ENCODE peak calls at places on chromosome 7, in seven cellular contexts. F is HFF-Myc, X is choroid plexus epithelial cell, C is IMR-90, Y is Calu3, A is heart left ventricle, M is GM23338. V is an unnamed sample.

GRCh38 chr7:82019538-82019937 is 249.7 kb upstream of the HGF start:
- DNase-seq in F (no peak), X (no peak), C (no peak), Y (no peak), A (no peak), M (no peak), V (no peak)

GRCh38 chr7:39609084-39609461 is 14.3 kb upstream of the RALA start:
- DNase-seq in F (no peak), X (peak), C (peak), Y (no peak), A (peak), M (no peak), V (no peak)

GRCh38 chr7:81604075-81604807 is 165.6 kb downstream of the HGF start:
- DNase-seq in F (no peak), X (peak), C (peak), Y (peak), A (no peak), M (no peak), V (no peak)

GRCh38 chr7:101818699-101819071 is 1.3 kb downstream of the CUX1 start:
- DNase-seq in F (no peak), X (no peak), C (no peak), Y (no peak), A (no peak), M (no peak), V (no peak)

GRCh38 chr7:94449151-94449725 is 54.5 kb downstream of the COL1A2 start:
- DNase-seq in F (no peak), X (peak), C (peak), Y (no peak), A (no peak), M (peak), V (no peak)

GRCh38 chr7:32158751-32159360 is 88.6 kb upstream of the PDE1C start:
- DNase-seq in F (no peak), X (no peak), C (peak), Y (no peak), A (no peak), M (no peak), V (no peak)

GRCh38 chr7:138705122-138705521 is 4.0 kb upstream of the SVOPL start:
- DNase-seq in F (no peak), X (no peak), C (no peak), Y (no peak), A (no peak), M (no peak), V (no peak)

GRCh38 chr7:128459394-128459878 is 3.8 kb downstream of the HILPDA start:
- DNase-seq in F (peak), X (peak), C (peak), Y (peak), A (peak), M (peak), V (peak)

GRCh38 chr7:18978108-18978495 is 139.3 kb downstream of the TWIST1 start:
- DNase-seq in F (peak), X (peak), C (peak), Y (no peak), A (no peak), M (no peak), V (no peak)

GRCh38 chr7:128148676-128149075 is 92.4 kb upstream of the LEP start:
- DNase-seq in F (no peak), X (peak), C (no peak), Y (peak), A (no peak), M (no peak), V (no peak)

GRCh38 chr7:15751191-15751701 is 64.8 kb upstream of the MEOX2 start:
- DNase-seq in F (no peak), X (no peak), C (no peak), Y (no peak), A (no peak), M (no peak), V (no peak)

GRCh38 chr7:142583424-142583823 is 165.8 kb upstream of the PRSS1 start:
- DNase-seq in F (peak), X (peak), C (peak), Y (peak), A (no peak), M (no peak), V (no peak)

GRCh38 chr7:55622241-55622835 is 50.0 kb upstream of the VOPP1 start:
- DNase-seq in F (no peak), X (no peak), C (no peak), Y (no peak), A (no peak), M (no peak), V (no peak)

GRCh38 chr7:77907281-77907680 is 108.7 kb downstream of the PHTF2 start:
- DNase-seq in F (no peak), X (no peak), C (no peak), Y (no peak), A (no peak), M (no peak), V (no peak)

GRCh38 chr7:34747842-34748241 is 89.8 kb downstream of the NPSR1 start:
- DNase-seq in F (no peak), X (peak), C (no peak), Y (peak), A (no peak), M (no peak), V (no peak)

GRCh38 chr7:115984105-115984504 is 46.5 kb downstream of the TFEC start:
- DNase-seq in F (no peak), X (peak), C (peak), Y (no peak), A (no peak), M (no peak), V (no peak)

GRCh38 chr7:52961084-52961483 is 74.3 kb upstream of the POM121L12 start:
- DNase-seq in F (no peak), X (no peak), C (no peak), Y (no peak), A (no peak), M (no peak), V (no peak)

GRCh38 chr7:7148799-7149481 is 33.4 kb upstream of the C1GALT1 start:
- DNase-seq in F (no peak), X (peak), C (no peak), Y (peak), A (no peak), M (no peak), V (peak)

GRCh38 chr7:27875832-27876231 is 135.9 kb downstream of the TAX1BP1 start:
- DNase-seq in F (no peak), X (no peak), C (no peak), Y (no peak), A (no peak), M (no peak), V (no peak)

GRCh38 chr7:150406565-150407421 is 27.7 kb downstream of the ZNF775 start:
- DNase-seq in F (no peak), X (peak), C (peak), Y (peak), A (peak), M (no peak), V (no peak)

GRCh38 chr7:2613926-2614613 is 17.7 kb upstream of the TTYH3 start:
- DNase-seq in F (no peak), X (peak), C (no peak), Y (no peak), A (peak), M (no peak), V (peak)

GRCh38 chr7:103989785-103990775 is 622 bp upstream of the RELN start:
- DNase-seq in F (no peak), X (peak), C (peak), Y (peak), A (no peak), M (peak), V (no peak)

GRCh38 chr7:127207806-127208205 is 44.9 kb downstream of the GRM8 start:
- DNase-seq in F (no peak), X (no peak), C (no peak), Y (no peak), A (no peak), M (no peak), V (no peak)

GRCh38 chr7:3916146-3916545 is 615.1 kb downstream of the SDK1 start:
- DNase-seq in F (no peak), X (peak), C (peak), Y (peak), A (no peak), M (no peak), V (no peak)

GRCh38 chr7:45184326-45185027 is 26.9 kb downstream of the RAMP3 start:
- DNase-seq in F (no peak), X (no peak), C (no peak), Y (no peak), A (peak), M (no peak), V (no peak)

GRCh38 chr7:53983505-53983904 is 558.7 kb upstream of the VSTM2A start:
- DNase-seq in F (no peak), X (no peak), C (no peak), Y (no peak), A (no peak), M (no peak), V (no peak)

GRCh38 chr7:150407588-150408392 is 28.7 kb downstream of the ZNF775 start:
- DNase-seq in F (no peak), X (no peak), C (no peak), Y (no peak), A (no peak), M (no peak), V (no peak)

GRCh38 chr7:51481421-51481820 is 164.8 kb upstream of the COBL start:
- DNase-seq in F (no peak), X (no peak), C (no peak), Y (peak), A (no peak), M (no peak), V (no peak)

DNA sequence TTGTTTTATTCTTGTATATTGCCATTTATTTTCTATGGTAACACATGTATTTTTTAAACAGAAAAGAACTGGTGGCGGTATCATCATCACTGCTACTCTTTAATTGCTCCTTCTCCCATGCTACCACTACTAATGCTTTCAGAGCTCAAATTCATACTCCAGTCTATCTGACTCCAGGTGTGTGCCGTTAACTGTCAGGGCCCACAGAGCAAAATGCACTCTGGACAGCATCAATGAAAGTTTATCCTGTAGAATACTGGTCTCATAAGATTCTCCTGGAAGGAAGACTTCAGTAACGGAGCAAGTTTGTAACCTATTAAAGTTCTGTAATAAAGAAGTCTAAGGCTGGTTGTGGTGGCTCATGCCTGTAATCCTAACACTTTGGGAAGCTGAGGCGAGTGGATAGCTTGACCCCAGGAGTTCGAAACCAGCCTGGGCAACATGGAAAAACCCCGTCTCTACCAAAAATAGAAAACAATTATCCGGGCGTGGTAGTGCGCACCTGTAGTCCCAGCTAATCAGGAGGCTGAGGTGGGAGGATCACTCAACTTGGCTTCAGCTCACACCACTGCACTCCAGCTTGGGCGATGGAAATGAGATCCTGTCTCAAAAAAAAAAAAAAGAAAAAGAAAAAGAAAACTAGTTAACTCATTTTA is 18.4 kb downstream of the ZNRF2 start:
- DNase-seq in F (no peak), X (no peak), C (no peak), Y (no peak), A (no peak), M (no peak), V (no peak)
- TF ChIP-seq CTCF in F (no peak), X (no peak), C (no peak), Y (no peak), A (no peak), M (no peak), V (no peak)

GRCh38 chr7:47759056-47759706 is 177.3 kb upstream of the TNS3 start:
- DNase-seq in F (no peak), X (peak), C (no peak), Y (peak), A (no peak), M (no peak), V (no peak)
- TF ChIP-seq CTCF in F (no peak), X (peak), C (no peak), Y (peak), A (no peak), M (peak), V (no peak)

DNA sequence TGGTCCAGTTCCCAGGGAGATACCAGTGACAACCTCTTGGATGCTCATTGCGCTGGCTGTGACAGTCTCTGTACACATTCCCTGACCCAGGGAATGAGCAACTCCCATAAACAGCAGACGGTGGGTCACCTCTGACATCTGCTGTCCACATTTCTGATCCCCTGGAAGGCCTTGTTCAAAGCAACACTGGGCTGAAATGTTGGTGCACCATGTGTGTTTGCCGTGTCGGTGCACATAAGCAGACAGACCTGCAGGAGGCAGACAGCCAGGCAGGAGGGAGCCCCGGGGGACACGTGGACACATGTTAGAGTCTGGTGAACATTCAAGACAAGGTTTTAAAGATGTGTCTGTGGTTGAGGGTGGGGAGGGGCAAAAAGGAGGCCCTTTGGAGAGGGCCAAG is 254.9 kb downstream of the PLXNA4 start:
- DNase-seq in F (peak), X (peak), C (no peak), Y (no peak), A (no peak), M (peak), V (no peak)
- TF ChIP-seq CTCF in F (peak), X (peak), C (no peak), Y (no peak), A (peak), M (no peak), V (no peak)

GRCh38 chr7:118626739-118627138 is 402.2 kb downstream of the ANKRD7 start:
- DNase-seq in F (no peak), X (no peak), C (no peak), Y (no peak), A (no peak), M (peak), V (no peak)

GRCh38 chr7:118627467-118627866 is 403.0 kb downstream of the ANKRD7 start:
- DNase-seq in F (no peak), X (no peak), C (no peak), Y (no peak), A (no peak), M (no peak), V (no peak)

DNA sequence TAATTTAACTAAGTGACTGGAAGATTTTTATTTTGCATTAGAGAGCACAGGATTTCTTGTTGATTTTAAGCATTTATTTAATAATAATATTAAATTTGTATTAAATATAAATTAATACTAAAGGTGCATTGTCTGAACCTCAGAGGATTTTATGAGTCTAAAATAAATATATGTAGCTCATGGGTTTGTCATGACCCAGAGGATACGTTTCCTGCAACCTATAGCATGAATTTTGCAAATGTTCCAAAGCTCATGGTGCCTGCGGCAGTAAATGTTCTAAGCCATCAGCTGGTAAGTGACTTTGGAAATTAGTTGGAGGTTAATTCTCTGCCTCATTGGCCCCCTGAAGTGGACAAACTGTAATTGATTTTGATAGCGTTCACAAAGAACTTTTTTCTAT is 397.3 kb downstream of the ANKRD7 start:
- DNase-seq in F (no peak), X (no peak), C (no peak), Y (no peak), A (no peak), M (no peak), V (no peak)
- TF ChIP-seq CTCF in F (no peak), X (no peak), C (no peak), Y (no peak), A (no peak), M (no peak), V (no peak)

GRCh38 chr7:5283421-5284303 is 919 bp downstream of the SLC29A4 start:
- DNase-seq in F (no peak), X (peak), C (no peak), Y (peak), A (no peak), M (peak), V (no peak)

GRCh38 chr7:5286933-5287332 is 4.2 kb downstream of the SLC29A4 start:
- DNase-seq in F (no peak), X (no peak), C (no peak), Y (no peak), A (no peak), M (no peak), V (no peak)

GRCh38 chr7:5282464-5283316 is at the start of gene SLC29A4:
- DNase-seq in F (no peak), X (peak), C (no peak), Y (peak), A (peak), M (no peak), V (no peak)

GRCh38 chr7:5287802-5288201 is 5.1 kb downstream of the SLC29A4 start:
- DNase-seq in F (no peak), X (no peak), C (no peak), Y (no peak), A (no peak), M (no peak), V (no peak)

DNA sequence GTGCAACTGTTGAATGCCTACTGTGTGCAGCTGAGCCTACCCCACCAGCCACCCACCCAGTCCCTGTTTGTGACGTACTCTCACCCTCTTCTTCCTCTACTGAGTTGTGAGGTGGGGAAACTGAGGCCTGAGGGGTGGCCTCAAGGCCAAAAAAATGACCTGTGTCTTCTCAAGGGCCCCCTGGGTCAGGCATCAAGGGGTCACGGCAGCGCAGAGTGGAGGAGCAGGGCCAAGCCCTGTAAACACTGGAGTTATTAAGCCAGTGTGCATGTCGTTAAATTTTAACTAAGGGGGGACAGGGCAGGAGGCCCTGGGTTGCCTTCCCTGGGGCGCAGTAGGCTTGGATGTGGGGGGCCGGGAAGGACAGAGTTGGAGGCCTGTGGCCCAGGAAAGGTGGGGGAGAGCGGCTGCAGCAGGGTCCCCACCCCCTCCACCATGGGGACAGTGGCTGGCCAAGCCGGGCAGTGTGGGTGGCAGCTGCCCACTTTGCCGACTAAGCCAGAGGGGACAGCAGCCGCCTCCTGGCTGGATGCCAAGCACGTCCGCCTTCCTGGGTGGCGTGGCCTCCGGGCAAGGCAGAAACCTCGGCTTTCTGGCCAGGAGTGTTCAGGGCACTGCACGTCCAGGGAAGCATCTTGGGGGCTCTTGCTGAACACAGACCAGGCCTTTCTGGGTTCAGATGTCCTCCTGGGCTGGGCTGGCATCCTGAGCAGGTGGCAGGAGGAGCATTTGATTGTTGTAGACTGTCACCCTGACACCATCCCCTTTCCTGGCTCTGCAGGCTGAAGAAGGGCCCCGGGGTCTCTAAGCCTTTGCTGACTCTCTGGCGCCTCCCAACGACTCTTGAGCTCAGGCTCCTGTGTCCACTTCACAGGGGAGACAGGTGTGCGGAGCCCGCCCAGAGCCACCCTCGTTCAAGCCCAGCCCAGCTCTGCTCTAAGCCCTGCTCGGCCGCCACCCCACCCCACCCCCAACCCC is 1.9 kb downstream of the SLC29A4 start:
- DNase-seq in F (no peak), X (peak), C (no peak), Y (peak), A (peak), M (peak), V (peak)
- TF ChIP-seq CTCF in F (peak), X (peak), C (peak), Y (peak), A (no peak), M (peak), V (no peak)

V was measured in lower lobe of right lung.